ENCODE peak calls at places on chromosomes 16 and 17, in four cellular contexts. E, I, T and A are unnamed samples.

GRCh38 chr16:60107920-60108319 is 1373.8 kb upstream of the GOT2 start:
- DNase-seq in I (no peak), E (no peak), T (no peak), A (no peak)

GRCh38 chr16:7861891-7862585 is 529.4 kb downstream of the RBFOX1 start:
- DNase-seq in I (no peak), E (no peak), T (no peak), A (no peak)

GRCh38 chr16:17510532-17510931 is 39.8 kb upstream of the XYLT1 start:
- DNase-seq in I (no peak), E (no peak), T (no peak), A (peak)

GRCh38 chr16:56618138-56618537 is 7.4 kb upstream of the MT1E start:
- DNase-seq in I (no peak), T (no peak), E (no peak), A (no peak)

GRCh38 chr17:51745993-51746392 is 412.5 kb downstream of the CA10 start:
- DNase-seq in T (no peak), I (no peak), E (no peak), A (no peak)

GRCh38 chr16:11067266-11067665 is 122.9 kb downstream of the CLEC16A start:
- DNase-seq in E (no peak), I (no peak), T (no peak), A (no peak)

GRCh38 chr17:27333410-27333980 is 39.6 kb downstream of the WSB1 start:
- DNase-seq in T (no peak), E (no peak), I (no peak), A (no peak)

GRCh38 chr16:47664653-47665325 is 203.7 kb downstream of the PHKB start:
- DNase-seq in E (peak), T (no peak), I (no peak), A (no peak)

GRCh38 chr17:2337152-2337810 is at the start of gene SGSM2:
- DNase-seq in I (no peak), T (peak), E (peak), A (peak)

GRCh38 chr16:51845586-51845985 is 694.5 kb upstream of the SALL1 start:
- DNase-seq in I (peak), E (no peak), T (no peak), A (no peak)

GRCh38 chr17:15510361-15510760 is 42.9 kb upstream of the CDRT4 start:
- DNase-seq in T (peak), E (no peak), I (no peak), A (peak)

GRCh38 chr17:50443492-50444051 is 17.6 kb downstream of the ACSF2 start:
- DNase-seq in T (peak), I (no peak), E (peak), A (peak)

GRCh38 chr16:27920391-27920891 is 143.1 kb downstream of the GSG1L start:
- DNase-seq in E (no peak), T (peak), I (no peak), A (no peak)

GRCh38 chr17:57861737-57862409 is 12.0 kb upstream of the MRPS23 start:
- DNase-seq in E (peak), T (peak), I (no peak), A (peak)

GRCh38 chr17:75828741-75829140 is 15.5 kb downstream of the UNC13D start:
- DNase-seq in E (no peak), T (no peak), I (no peak), A (no peak)

GRCh38 chr17:75825748-75826370 is 18.3 kb downstream of the UNC13D start:
- DNase-seq in T (no peak), E (no peak), I (no peak), A (no peak)

GRCh38 chr17:75828051-75828400 is 16.2 kb downstream of the UNC13D start:
- DNase-seq in E (no peak), T (no peak), I (no peak), A (no peak)

GRCh38 chr17:75826561-75827290 is 17.5 kb downstream of the UNC13D start:
- DNase-seq in T (no peak), E (no peak), I (no peak), A (no peak)

DNA sequence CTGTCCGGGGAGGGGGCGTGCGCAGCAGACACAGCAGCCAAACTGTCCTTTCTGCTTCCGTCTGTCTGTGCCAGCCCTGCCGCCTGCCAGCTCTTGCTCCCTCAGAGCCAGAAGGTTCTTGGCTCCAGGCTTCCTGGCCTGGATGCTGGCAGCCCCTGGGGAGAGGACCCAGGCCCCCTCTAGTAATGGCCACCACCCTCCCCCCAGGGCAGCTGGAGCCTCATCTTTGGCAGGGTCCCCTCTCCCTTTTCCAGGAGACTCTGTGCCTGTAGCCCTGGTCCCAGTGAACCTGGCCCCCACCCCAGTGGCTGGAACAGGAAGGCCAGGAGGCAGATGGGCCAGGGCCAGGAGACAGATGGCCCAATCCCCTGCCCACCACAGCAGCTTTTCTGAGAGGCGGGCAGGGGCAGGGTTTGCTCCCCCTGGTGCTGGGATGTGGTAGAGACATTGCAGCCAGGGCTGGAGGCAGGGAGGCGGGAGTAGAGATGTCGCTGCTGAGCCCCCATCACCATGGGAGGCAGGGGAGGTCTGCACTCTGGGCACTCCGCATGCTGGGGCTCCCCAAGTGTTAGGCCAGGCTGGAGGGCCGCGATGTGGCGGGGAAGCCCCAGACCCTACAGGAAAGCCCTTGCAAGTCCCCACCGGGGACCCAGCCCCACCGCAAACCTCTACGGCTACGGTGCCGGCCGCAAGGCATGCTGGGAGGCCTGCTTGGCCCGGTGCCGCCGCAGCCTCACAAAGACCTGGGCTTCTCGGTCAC is 16.7 kb downstream of the UNC13D start:
- DNase-seq in I (no peak), T (peak), E (peak), A (peak)
- TF ChIP-seq CTCF in I (peak), T (peak), E (peak), A (peak)

DNA sequence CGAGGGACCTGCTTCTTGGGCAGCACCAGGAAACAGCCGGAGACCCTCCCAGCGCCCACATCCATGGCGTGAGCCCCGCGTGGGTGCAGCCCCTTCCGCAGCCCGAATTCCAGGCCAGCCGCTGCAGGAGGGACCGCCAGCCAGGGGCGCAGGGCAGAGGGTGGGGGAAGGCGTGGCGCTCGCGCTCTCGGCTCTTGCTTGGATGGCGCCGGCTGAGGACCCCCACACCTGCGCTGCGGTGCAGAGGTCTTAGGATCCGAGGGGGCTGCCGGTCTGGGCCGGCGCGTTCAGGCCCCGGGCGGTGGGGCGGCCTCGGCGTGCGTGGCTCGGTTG is 28.8 kb downstream of the ACTG1 start:
- DNase-seq in T (no peak), E (no peak), I (no peak), A (no peak)
- H3K4me3 ChIP-seq in T (peak), E (peak), I (peak), A (no peak)

GRCh38 chr16:58433569-58433951 is 41.3 kb downstream of the GINS3 start:
- DNase-seq in I (no peak), T (no peak), E (no peak), A (no peak)

GRCh38 chr16:58440094-58440493 is 47.8 kb downstream of the GINS3 start:
- DNase-seq in I (no peak), T (no peak), E (no peak), A (peak)

GRCh38 chr16:58430718-58431117 is 38.4 kb downstream of the GINS3 start:
- DNase-seq in T (no peak), E (no peak), I (no peak), A (no peak)

DNA sequence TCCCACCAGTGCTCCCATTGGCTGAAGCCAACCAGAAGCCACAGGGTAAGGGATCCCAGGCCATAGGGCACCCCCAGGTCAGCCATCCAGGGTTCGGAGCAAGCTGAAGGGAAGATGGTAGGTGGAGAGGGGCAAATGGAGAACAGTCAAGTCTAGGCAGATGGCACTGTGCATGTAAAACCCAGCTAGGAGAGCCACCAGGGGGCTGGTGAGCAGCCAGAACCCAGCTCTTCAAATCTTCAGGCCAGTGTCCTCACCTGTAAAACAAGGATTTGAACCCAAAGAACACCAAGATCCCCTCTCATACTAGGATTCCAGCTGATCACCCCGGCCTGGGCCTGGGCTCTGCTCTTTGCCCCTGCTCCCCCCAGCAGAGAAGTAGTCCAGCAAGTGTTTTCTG is 43.5 kb downstream of the GINS3 start:
- DNase-seq in I (no peak), T (no peak), E (no peak), A (no peak)
- TF ChIP-seq CTCF in I (no peak), T (no peak), E (no peak), A (no peak)

DNA sequence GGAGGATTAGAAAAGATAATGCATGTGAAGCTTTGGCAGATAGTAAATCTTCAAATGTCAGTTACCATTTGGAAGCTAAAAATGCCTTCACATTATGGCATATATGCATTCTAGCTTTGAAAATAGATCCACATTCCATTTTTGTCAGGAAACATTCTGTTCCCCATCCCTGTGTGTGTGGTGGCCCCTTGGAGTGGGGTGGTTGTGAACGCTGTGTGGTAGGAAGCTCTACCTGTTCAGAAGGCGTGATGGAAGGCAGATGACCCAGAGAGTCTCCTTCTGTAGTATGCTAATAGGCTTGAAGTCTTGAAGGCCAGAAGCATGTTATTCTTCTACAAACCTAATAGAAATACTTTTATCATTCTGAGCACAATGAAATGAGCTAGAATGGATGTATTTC is 242.1 kb downstream of the HAPSTR1 start:
- DNase-seq in E (no peak), T (no peak), I (no peak), A (no peak)
- H3K4me3 ChIP-seq in E (no peak), T (no peak), I (no peak), A (no peak)

GRCh38 chr17:63426041-63426916 is 19.8 kb downstream of the CYB561 start:
- DNase-seq in E (no peak), T (no peak), I (no peak), A (no peak)
- TF ChIP-seq CTCF in E (no peak), T (no peak), I (no peak), A (no peak)

DNA sequence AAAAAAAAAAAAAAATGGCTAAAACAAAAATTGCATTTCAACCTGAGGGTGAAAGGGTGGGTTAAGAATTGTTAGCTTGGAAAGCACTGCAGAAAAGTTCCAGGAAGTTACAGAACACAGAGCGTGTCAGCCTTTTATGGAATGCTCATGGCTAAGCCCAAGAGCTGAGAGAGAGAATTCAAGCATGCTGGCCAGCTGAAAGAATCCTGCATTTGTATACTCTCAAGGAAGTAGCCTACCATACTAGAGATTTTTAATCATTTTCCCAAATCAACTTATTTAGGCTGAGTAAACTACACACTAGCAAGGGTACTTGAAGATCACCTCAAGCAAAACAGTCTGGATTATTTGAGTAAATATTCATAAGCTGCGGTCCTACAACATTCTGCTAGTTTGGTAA is 153.9 kb downstream of the KCNJ2 start:
- DNase-seq in T (peak), E (no peak), I (no peak), A (no peak)
- H3K4me3 ChIP-seq in T (no peak), E (no peak), I (no peak), A (no peak)